ENCODE peak calls at places on chromosomes 2 and 18, in five cellular contexts. One of them, this sample, is unnamed.

GRCh38 chr2:207135340-207135739 is 30.4 kb downstream of the KLF7 start:
- DNase-seq in NCI-H1105 treated with DMSO at 0.1 percent for 48 hours: no peak
- DNase-seq in stimulated activated CD8-positive, alpha-beta memory T cell treated with anti-CD3 and anti-CD28 coated beads, Interleukin-15, amount 100 ng/mL, for 1 hour: no peak
- DNase-seq in COR-L47: no peak
- DNase-seq in fibroblast of lung: peak; percentile 47
- DNase-seq in this sample: no peak

GRCh38 chr18:9091066-9091476 is 11.4 kb upstream of the NDUFV2 start:
- DNase-seq in NCI-H1105 treated with DMSO at 0.1 percent for 48 hours: no peak
- DNase-seq in stimulated activated CD8-positive, alpha-beta memory T cell treated with anti-CD3 and anti-CD28 coated beads, Interleukin-15, amount 100 ng/mL, for 1 hour: no peak
- DNase-seq in COR-L47: no peak
- DNase-seq in fibroblast of lung: no peak
- DNase-seq in this sample: peak; percentile 26

GRCh38 chr2:19312949-19313348 is 45.5 kb downstream of the OSR1 start:
- DNase-seq in NCI-H1105 treated with DMSO at 0.1 percent for 48 hours: no peak
- DNase-seq in stimulated activated CD8-positive, alpha-beta memory T cell treated with anti-CD3 and anti-CD28 coated beads, Interleukin-15, amount 100 ng/mL, for 1 hour: no peak
- DNase-seq in COR-L47: no peak
- DNase-seq in fibroblast of lung: peak; percentile 44
- DNase-seq in this sample: no peak

GRCh38 chr18:22115573-22115972 is 53.8 kb upstream of the GATA6 start:
- DNase-seq in NCI-H1105 treated with DMSO at 0.1 percent for 48 hours: no peak
- DNase-seq in stimulated activated CD8-positive, alpha-beta memory T cell treated with anti-CD3 and anti-CD28 coated beads, Interleukin-15, amount 100 ng/mL, for 1 hour: no peak
- DNase-seq in COR-L47: no peak
- DNase-seq in fibroblast of lung: no peak
- DNase-seq in this sample: no peak

GRCh38 chr2:234488913-234489451 is 7.9 kb downstream of the ARL4C start:
- DNase-seq in NCI-H1105 treated with DMSO at 0.1 percent for 48 hours: no peak
- DNase-seq in stimulated activated CD8-positive, alpha-beta memory T cell treated with anti-CD3 and anti-CD28 coated beads, Interleukin-15, amount 100 ng/mL, for 1 hour: no peak
- DNase-seq in COR-L47: no peak
- DNase-seq in fibroblast of lung: no peak
- DNase-seq in this sample: peak; percentile 53

GRCh38 chr2:224417361-224417729 is 15.4 kb upstream of the FAM124B start:
- DNase-seq in NCI-H1105 treated with DMSO at 0.1 percent for 48 hours: no peak
- DNase-seq in stimulated activated CD8-positive, alpha-beta memory T cell treated with anti-CD3 and anti-CD28 coated beads, Interleukin-15, amount 100 ng/mL, for 1 hour: no peak
- DNase-seq in COR-L47: no peak
- DNase-seq in fibroblast of lung: peak; percentile 18
- DNase-seq in this sample: no peak

GRCh38 chr2:25494626-25495025 is 152.9 kb upstream of the DNMT3A start:
- DNase-seq in NCI-H1105 treated with DMSO at 0.1 percent for 48 hours: no peak
- DNase-seq in stimulated activated CD8-positive, alpha-beta memory T cell treated with anti-CD3 and anti-CD28 coated beads, Interleukin-15, amount 100 ng/mL, for 1 hour: no peak
- DNase-seq in COR-L47: no peak
- DNase-seq in fibroblast of lung: peak; percentile 78
- DNase-seq in this sample: no peak

GRCh38 chr2:219467736-219468075 is 31.0 kb upstream of the GMPPA start:
- DNase-seq in NCI-H1105 treated with DMSO at 0.1 percent for 48 hours: no peak
- DNase-seq in stimulated activated CD8-positive, alpha-beta memory T cell treated with anti-CD3 and anti-CD28 coated beads, Interleukin-15, amount 100 ng/mL, for 1 hour: no peak
- DNase-seq in COR-L47: no peak
- DNase-seq in fibroblast of lung: no peak
- DNase-seq in this sample: no peak

GRCh38 chr2:60554649-60555065 is 1.2 kb upstream of the BCL11A start:
- DNase-seq in NCI-H1105 treated with DMSO at 0.1 percent for 48 hours: peak; percentile 40
- DNase-seq in stimulated activated CD8-positive, alpha-beta memory T cell treated with anti-CD3 and anti-CD28 coated beads, Interleukin-15, amount 100 ng/mL, for 1 hour: no peak
- DNase-seq in COR-L47: no peak
- DNase-seq in fibroblast of lung: no peak
- DNase-seq in this sample: no peak

GRCh38 chr2:529425-529824 is 147.8 kb downstream of the TMEM18 start:
- DNase-seq in NCI-H1105 treated with DMSO at 0.1 percent for 48 hours: peak; percentile 54
- DNase-seq in stimulated activated CD8-positive, alpha-beta memory T cell treated with anti-CD3 and anti-CD28 coated beads, Interleukin-15, amount 100 ng/mL, for 1 hour: no peak
- DNase-seq in COR-L47: peak; percentile 61
- DNase-seq in fibroblast of lung: no peak
- DNase-seq in this sample: no peak

GRCh38 chr2:171999125-171999524 is 628 bp upstream of the METAP1D start:
- DNase-seq in NCI-H1105 treated with DMSO at 0.1 percent for 48 hours: no peak
- DNase-seq in stimulated activated CD8-positive, alpha-beta memory T cell treated with anti-CD3 and anti-CD28 coated beads, Interleukin-15, amount 100 ng/mL, for 1 hour: no peak
- DNase-seq in COR-L47: no peak
- DNase-seq in fibroblast of lung: no peak
- DNase-seq in this sample: no peak

GRCh38 chr18:5885337-5885736 is 10.0 kb downstream of the TMEM200C start:
- DNase-seq in NCI-H1105 treated with DMSO at 0.1 percent for 48 hours: no peak
- DNase-seq in stimulated activated CD8-positive, alpha-beta memory T cell treated with anti-CD3 and anti-CD28 coated beads, Interleukin-15, amount 100 ng/mL, for 1 hour: no peak
- DNase-seq in COR-L47: no peak
- DNase-seq in fibroblast of lung: no peak
- DNase-seq in this sample: no peak

GRCh38 chr2:50444286-50444685 is 587.6 kb downstream of the NRXN1 start:
- DNase-seq in NCI-H1105 treated with DMSO at 0.1 percent for 48 hours: peak; percentile 80
- DNase-seq in stimulated activated CD8-positive, alpha-beta memory T cell treated with anti-CD3 and anti-CD28 coated beads, Interleukin-15, amount 100 ng/mL, for 1 hour: no peak
- DNase-seq in COR-L47: peak; percentile 54
- DNase-seq in fibroblast of lung: peak; percentile 47
- DNase-seq in this sample: no peak

GRCh38 chr2:47205576-47206141 is 50.6 kb upstream of the STPG4 start:
- DNase-seq in NCI-H1105 treated with DMSO at 0.1 percent for 48 hours: no peak
- DNase-seq in stimulated activated CD8-positive, alpha-beta memory T cell treated with anti-CD3 and anti-CD28 coated beads, Interleukin-15, amount 100 ng/mL, for 1 hour: no peak
- DNase-seq in COR-L47: no peak
- DNase-seq in fibroblast of lung: peak; percentile 80
- DNase-seq in this sample: no peak

GRCh38 chr18:23114171-23114881 is 21.0 kb upstream of the CABLES1 start:
- DNase-seq in NCI-H1105 treated with DMSO at 0.1 percent for 48 hours: peak; percentile 94
- DNase-seq in stimulated activated CD8-positive, alpha-beta memory T cell treated with anti-CD3 and anti-CD28 coated beads, Interleukin-15, amount 100 ng/mL, for 1 hour: no peak
- DNase-seq in COR-L47: peak; percentile 18
- DNase-seq in fibroblast of lung: no peak
- DNase-seq in this sample: no peak

GRCh38 chr2:85504434-85505261 is 34.3 kb upstream of the MAT2A start:
- DNase-seq in NCI-H1105 treated with DMSO at 0.1 percent for 48 hours: peak; percentile 3
- DNase-seq in stimulated activated CD8-positive, alpha-beta memory T cell treated with anti-CD3 and anti-CD28 coated beads, Interleukin-15, amount 100 ng/mL, for 1 hour: no peak
- DNase-seq in COR-L47: peak; percentile 83
- DNase-seq in fibroblast of lung: peak; percentile 98
- DNase-seq in this sample: no peak

GRCh38 chr2:18516112-18516511 is 44.3 kb downstream of the RDH14 start:
- DNase-seq in NCI-H1105 treated with DMSO at 0.1 percent for 48 hours: no peak
- DNase-seq in stimulated activated CD8-positive, alpha-beta memory T cell treated with anti-CD3 and anti-CD28 coated beads, Interleukin-15, amount 100 ng/mL, for 1 hour: no peak
- DNase-seq in COR-L47: no peak
- DNase-seq in fibroblast of lung: peak; percentile 94
- DNase-seq in this sample: no peak

GRCh38 chr2:181586569-181587076 is 70.3 kb downstream of the CERKL start:
- DNase-seq in NCI-H1105 treated with DMSO at 0.1 percent for 48 hours: peak; percentile 96
- DNase-seq in stimulated activated CD8-positive, alpha-beta memory T cell treated with anti-CD3 and anti-CD28 coated beads, Interleukin-15, amount 100 ng/mL, for 1 hour: no peak
- DNase-seq in COR-L47: peak; percentile 84
- DNase-seq in fibroblast of lung: peak; percentile 19
- DNase-seq in this sample: no peak

GRCh38 chr2:166140922-166141321 is 13.1 kb upstream of the SCN1A start:
- DNase-seq in NCI-H1105 treated with DMSO at 0.1 percent for 48 hours: no peak
- DNase-seq in stimulated activated CD8-positive, alpha-beta memory T cell treated with anti-CD3 and anti-CD28 coated beads, Interleukin-15, amount 100 ng/mL, for 1 hour: no peak
- DNase-seq in COR-L47: no peak
- DNase-seq in fibroblast of lung: no peak
- DNase-seq in this sample: no peak

GRCh38 chr2:70340921-70341765 is 39.3 kb upstream of the FAM136A start:
- DNase-seq in NCI-H1105 treated with DMSO at 0.1 percent for 48 hours: peak; percentile 59
- DNase-seq in stimulated activated CD8-positive, alpha-beta memory T cell treated with anti-CD3 and anti-CD28 coated beads, Interleukin-15, amount 100 ng/mL, for 1 hour: no peak
- DNase-seq in COR-L47: peak; percentile 42
- DNase-seq in fibroblast of lung: peak; percentile 20
- DNase-seq in this sample: no peak

GRCh38 chr2:12169721-12170120 is 423.3 kb downstream of the LPIN1 start:
- DNase-seq in NCI-H1105 treated with DMSO at 0.1 percent for 48 hours: no peak
- DNase-seq in stimulated activated CD8-positive, alpha-beta memory T cell treated with anti-CD3 and anti-CD28 coated beads, Interleukin-15, amount 100 ng/mL, for 1 hour: no peak
- DNase-seq in COR-L47: no peak
- DNase-seq in fibroblast of lung: peak; percentile 94
- DNase-seq in this sample: no peak

GRCh38 chr2:163011035-163011434 is 172.5 kb upstream of the KCNH7 start:
- DNase-seq in NCI-H1105 treated with DMSO at 0.1 percent for 48 hours: peak; percentile 98
- DNase-seq in stimulated activated CD8-positive, alpha-beta memory T cell treated with anti-CD3 and anti-CD28 coated beads, Interleukin-15, amount 100 ng/mL, for 1 hour: no peak
- DNase-seq in COR-L47: peak; percentile 52
- DNase-seq in fibroblast of lung: no peak
- DNase-seq in this sample: no peak

GRCh38 chr2:10007921-10008808 is 35.2 kb upstream of the KLF11 start:
- DNase-seq in NCI-H1105 treated with DMSO at 0.1 percent for 48 hours: no peak
- DNase-seq in stimulated activated CD8-positive, alpha-beta memory T cell treated with anti-CD3 and anti-CD28 coated beads, Interleukin-15, amount 100 ng/mL, for 1 hour: no peak
- DNase-seq in COR-L47: no peak
- DNase-seq in fibroblast of lung: no peak
- DNase-seq in this sample: no peak

GRCh38 chr2:28545590-28546195 is 49.8 kb downstream of the PLB1 start:
- DNase-seq in NCI-H1105 treated with DMSO at 0.1 percent for 48 hours: no peak
- DNase-seq in stimulated activated CD8-positive, alpha-beta memory T cell treated with anti-CD3 and anti-CD28 coated beads, Interleukin-15, amount 100 ng/mL, for 1 hour: no peak
- DNase-seq in COR-L47: no peak
- DNase-seq in fibroblast of lung: no peak
- DNase-seq in this sample: no peak

GRCh38 chr2:146602856-146603255 is 1242.0 kb upstream of the ACVR2A start:
- DNase-seq in NCI-H1105 treated with DMSO at 0.1 percent for 48 hours: no peak
- DNase-seq in stimulated activated CD8-positive, alpha-beta memory T cell treated with anti-CD3 and anti-CD28 coated beads, Interleukin-15, amount 100 ng/mL, for 1 hour: no peak
- DNase-seq in COR-L47: no peak
- DNase-seq in fibroblast of lung: peak; percentile 9
- DNase-seq in this sample: no peak